ENCODE peak calls at places on chromosome 16, in eight cellular contexts. B is H1, Q is WTC11, D is IMR-90, F is A549, O is K562, I is SK-N-SH, J is GM12878. U is an unnamed sample.

GRCh38 chr16:77833906-77834599 is 45.7 kb downstream of the VAT1L start:
- DNase-seq in B (peak), Q (no peak), D (peak), F (no peak), O (no peak), I (no peak), J (no peak), U (no peak)

GRCh38 chr16:31464781-31465260 is 5.5 kb downstream of the ARMC5 start:
- DNase-seq in B (no peak), Q (no peak), D (no peak), F (no peak), O (no peak), I (no peak), J (no peak), U (no peak)

GRCh38 chr16:48250520-48251278 is 3.4 kb upstream of the ABCC11 start:
- DNase-seq in B (no peak), Q (no peak), D (no peak), F (no peak), O (no peak), I (peak), J (no peak), U (no peak)

GRCh38 chr16:66167564-66168291 is 198.8 kb upstream of the CDH5 start:
- DNase-seq in B (no peak), Q (peak), D (peak), F (no peak), O (peak), I (no peak), J (no peak), U (no peak)

GRCh38 chr16:74448990-74449389 is 27.7 kb upstream of the CLEC18B start:
- DNase-seq in B (no peak), Q (no peak), D (peak), F (peak), O (peak), I (no peak), J (no peak), U (no peak)

GRCh38 chr16:15757630-15758251 is 99.1 kb downstream of the MYH11 start:
- DNase-seq in B (peak), Q (peak), D (no peak), F (no peak), O (peak), I (no peak), J (no peak), U (no peak)

GRCh38 chr16:24156777-24157176 is 99.4 kb upstream of the CACNG3 start:
- DNase-seq in B (no peak), Q (no peak), D (no peak), F (no peak), O (no peak), I (no peak), J (no peak), U (no peak)

GRCh38 chr16:64711026-64711425 is 410.8 kb downstream of the CDH11 start:
- DNase-seq in B (no peak), Q (no peak), D (no peak), F (no peak), O (no peak), I (no peak), J (no peak), U (no peak)

GRCh38 chr16:46573008-46573833 is 48.0 kb downstream of the SHCBP1 start:
- DNase-seq in B (no peak), Q (no peak), D (peak), F (peak), O (peak), I (no peak), J (no peak), U (peak)

GRCh38 chr16:739560-740458 is 988 bp downstream of the CIAO3 start:
- DNase-seq in B (no peak), Q (no peak), D (no peak), F (no peak), O (no peak), I (no peak), J (no peak), U (peak)

GRCh38 chr16:79267781-79268180 is 332.8 kb downstream of the MAF start:
- DNase-seq in B (no peak), Q (no peak), D (no peak), F (no peak), O (no peak), I (no peak), J (no peak), U (no peak)

GRCh38 chr16:396605-397004 is 394 bp upstream of the NME4 start:
- DNase-seq in B (peak), Q (peak), D (peak), F (peak), O (peak), I (peak), J (no peak), U (peak)

GRCh38 chr16:50267651-50268050 is 1.3 kb downstream of the ADCY7 start:
- DNase-seq in B (no peak), Q (no peak), D (no peak), F (no peak), O (no peak), I (no peak), J (no peak), U (no peak)
- TF ChIP-seq USF2 in B (no peak), Q (no peak), D (no peak), F (no peak), O (no peak), I (no peak), J (no peak), U (no peak)

DNA sequence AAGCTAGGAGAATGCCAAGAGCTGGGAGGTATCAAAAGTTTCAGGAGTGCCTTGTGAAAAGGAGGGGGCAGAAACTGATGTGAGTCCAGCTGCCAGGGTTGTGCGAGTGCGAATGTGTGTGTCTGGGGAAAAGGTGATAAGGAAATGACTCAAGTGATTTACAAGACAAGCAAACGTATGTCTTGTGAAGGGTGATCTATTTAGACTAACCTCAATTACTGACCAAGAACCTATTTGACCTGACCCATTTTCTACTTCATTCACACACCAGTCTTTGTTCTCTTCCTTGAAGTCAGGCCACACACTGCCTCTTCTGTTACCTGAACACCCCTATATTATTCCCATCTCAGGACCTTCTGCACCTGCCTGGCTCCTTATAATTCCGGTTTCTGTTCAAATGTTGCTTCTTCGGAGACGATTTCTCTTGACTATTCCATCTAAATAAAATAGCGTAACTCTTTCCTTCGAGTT is 1.0 kb downstream of the GDE1 start:
- DNase-seq in B (no peak), Q (no peak), D (peak), F (peak), O (peak), I (no peak), J (peak), U (no peak)
- TF ChIP-seq USF2 in B (no peak), Q (no peak), D (no peak), F (no peak), O (no peak), I (no peak), J (no peak), U (no peak)

DNA sequence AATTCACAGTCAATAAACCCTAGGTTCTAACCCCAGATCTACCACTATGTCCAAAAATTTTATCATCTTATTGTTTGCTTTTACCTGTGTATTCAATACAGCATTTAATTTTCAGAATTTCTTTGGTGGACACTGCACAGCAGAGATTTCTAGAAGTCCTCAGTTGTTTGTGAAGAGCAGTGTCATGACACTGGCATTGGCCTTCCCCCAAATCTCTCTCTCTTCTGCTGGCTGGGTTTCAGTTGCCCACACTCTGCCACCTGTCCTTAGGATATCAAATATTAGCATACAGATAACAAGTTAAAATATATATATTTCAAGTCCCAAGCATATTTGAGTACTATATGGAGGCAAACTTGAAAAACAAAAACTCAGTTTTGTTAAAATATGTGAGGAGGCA is 2.0 kb upstream of the THUMPD1 start:
- DNase-seq in B (no peak), Q (no peak), D (no peak), F (no peak), O (no peak), I (no peak), J (no peak), U (no peak)
- TF ChIP-seq USF2 in B (no peak), Q (no peak), D (no peak), F (no peak), O (no peak), I (no peak), J (no peak), U (no peak)

DNA sequence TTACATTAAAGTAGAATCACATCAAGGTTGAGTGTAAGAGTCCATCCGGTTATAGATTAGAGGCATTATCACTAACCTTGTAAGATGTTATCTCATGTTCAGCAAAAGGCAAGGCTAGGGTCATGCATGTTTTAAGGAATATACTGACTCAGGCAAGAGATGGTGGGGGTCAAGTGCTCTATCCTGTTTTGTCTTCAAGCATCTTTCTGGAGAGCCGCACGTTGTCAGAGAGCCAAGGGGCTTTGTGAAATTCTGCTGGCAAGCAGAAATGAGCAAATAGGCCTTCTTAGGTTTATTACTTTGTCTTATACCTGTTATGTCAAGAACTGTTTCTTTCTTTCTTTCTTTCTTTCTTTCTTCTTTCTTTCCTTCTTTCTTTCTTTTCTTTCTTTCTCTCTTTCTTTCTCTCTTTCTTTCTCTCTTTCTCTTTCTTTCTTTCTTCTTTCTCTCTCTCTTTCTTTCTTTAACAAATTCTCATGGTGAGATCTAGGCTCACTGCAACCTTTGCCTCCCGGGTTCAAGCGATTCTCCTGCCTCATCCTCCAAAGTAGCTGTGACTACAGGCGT is 47.3 kb upstream of the IL34 start:
- DNase-seq in B (no peak), Q (no peak), D (no peak), F (no peak), O (no peak), I (no peak), J (no peak), U (no peak)
- TF ChIP-seq USF2 in B (no peak), Q (no peak), D (no peak), F (no peak), O (no peak), I (no peak), J (no peak), U (no peak)

DNA sequence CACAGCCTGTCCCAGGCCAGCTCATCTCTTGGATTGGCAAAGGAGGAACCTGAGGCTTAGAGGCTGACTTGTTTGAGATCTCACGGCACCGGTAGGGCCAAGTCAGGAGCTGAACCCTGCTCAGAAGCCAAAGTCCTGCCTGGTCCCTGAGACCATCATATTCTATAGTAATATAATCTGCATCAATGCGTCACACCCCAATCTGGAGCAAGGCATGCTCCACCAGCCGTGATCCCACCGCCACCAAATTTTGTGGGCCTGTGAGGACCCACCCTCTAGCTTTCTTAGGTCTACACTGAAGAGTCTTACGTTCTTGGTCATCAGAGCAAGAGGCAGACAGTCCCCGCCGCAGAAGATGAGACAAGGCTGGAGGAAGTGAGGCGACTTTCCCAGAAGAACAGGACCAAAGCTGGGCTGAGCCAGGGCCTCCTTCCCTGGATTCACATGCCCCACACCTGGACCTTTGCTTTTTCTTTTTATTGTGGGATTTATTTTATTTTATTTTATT is 2.7 kb downstream of the SULT1A1 start:
- DNase-seq in B (no peak), Q (no peak), D (no peak), F (no peak), O (no peak), I (no peak), J (no peak), U (no peak)
- TF ChIP-seq USF2 in B (no peak), Q (no peak), D (no peak), F (no peak), O (no peak), I (no peak), J (no peak), U (no peak)

GRCh38 chr16:80807916-80808315 is 3.5 kb upstream of the CDYL2 start:
- DNase-seq in B (no peak), Q (no peak), D (no peak), F (no peak), O (no peak), I (no peak), J (no peak), U (no peak)
- TF ChIP-seq USF2 in B (no peak), Q (no peak), D (no peak), F (no peak), O (no peak), I (no peak), J (no peak), U (no peak)

U was measured in HepG2.